ENCODE peak calls at places on chromosomes 3 and 15, in ten cellular contexts. One of them, this sample, is unnamed.

GRCh38 chr15:37574985-37575384 is 359.5 kb upstream of the TMCO5A start:
- DNase-seq in uterus: no peak
- DNase-seq in CD4-positive, CD25-positive, alpha-beta regulatory T cell: no peak
- DNase-seq in tibial artery: no peak
- DNase-seq in neural progenitor cell: no peak
- DNase-seq in GM23338: no peak
- DNase-seq in kidney: no peak
- DNase-seq in esophagus muscularis mucosa: no peak
- DNase-seq in testis: no peak
- DNase-seq in cardiac muscle cell: no peak
- DNase-seq in this sample: no peak

GRCh38 chr3:46576899-46577298 is 10.8 kb upstream of the LRRC2 start:
- DNase-seq in uterus: no peak
- DNase-seq in CD4-positive, CD25-positive, alpha-beta regulatory T cell: no peak
- DNase-seq in tibial artery: no peak
- DNase-seq in neural progenitor cell: peak; percentile 64
- DNase-seq in GM23338: peak; percentile 97
- DNase-seq in kidney: peak; percentile 84
- DNase-seq in esophagus muscularis mucosa: no peak
- DNase-seq in testis: no peak
- DNase-seq in cardiac muscle cell: peak; percentile 54
- DNase-seq in this sample: no peak

GRCh38 chr15:99104788-99105515 is at the start of gene SYNM:
- DNase-seq in uterus: peak; percentile 77
- DNase-seq in CD4-positive, CD25-positive, alpha-beta regulatory T cell: peak; percentile 2
- DNase-seq in tibial artery: peak; percentile 94
- DNase-seq in neural progenitor cell: peak; percentile 94
- DNase-seq in GM23338: peak; percentile 90
- DNase-seq in kidney: peak; percentile 87
- DNase-seq in esophagus muscularis mucosa: no peak
- DNase-seq in testis: peak; percentile 78
- DNase-seq in cardiac muscle cell: peak; percentile 92
- DNase-seq in this sample: peak; percentile 95

GRCh38 chr15:61196711-61197110 is 32.4 kb downstream of the RORA start:
- DNase-seq in uterus: no peak
- DNase-seq in CD4-positive, CD25-positive, alpha-beta regulatory T cell: no peak
- DNase-seq in tibial artery: no peak
- DNase-seq in neural progenitor cell: no peak
- DNase-seq in GM23338: no peak
- DNase-seq in kidney: no peak
- DNase-seq in esophagus muscularis mucosa: no peak
- DNase-seq in testis: no peak
- DNase-seq in cardiac muscle cell: no peak
- DNase-seq in this sample: no peak

GRCh38 chr15:31274496-31275330 is 51.9 kb upstream of the KLF13 start:
- DNase-seq in uterus: no peak
- DNase-seq in CD4-positive, CD25-positive, alpha-beta regulatory T cell: no peak
- DNase-seq in tibial artery: peak; percentile 42
- DNase-seq in neural progenitor cell: peak; percentile 0
- DNase-seq in GM23338: no peak
- DNase-seq in kidney: peak; percentile 40
- DNase-seq in esophagus muscularis mucosa: peak; percentile 88
- DNase-seq in testis: peak; percentile 6
- DNase-seq in cardiac muscle cell: no peak
- DNase-seq in this sample: peak; percentile 40

GRCh38 chr3:46943237-46944187 is 33.0 kb downstream of the CCDC12 start:
- DNase-seq in uterus: no peak
- DNase-seq in CD4-positive, CD25-positive, alpha-beta regulatory T cell: no peak
- DNase-seq in tibial artery: no peak
- DNase-seq in neural progenitor cell: no peak
- DNase-seq in GM23338: no peak
- DNase-seq in kidney: peak; percentile 76
- DNase-seq in esophagus muscularis mucosa: no peak
- DNase-seq in testis: no peak
- DNase-seq in cardiac muscle cell: peak; percentile 61
- DNase-seq in this sample: no peak

GRCh38 chr3:186251948-186252619 is 110.0 kb downstream of the DGKG start:
- DNase-seq in uterus: no peak
- DNase-seq in CD4-positive, CD25-positive, alpha-beta regulatory T cell: no peak
- DNase-seq in tibial artery: no peak
- DNase-seq in neural progenitor cell: no peak
- DNase-seq in GM23338: no peak
- DNase-seq in kidney: no peak
- DNase-seq in esophagus muscularis mucosa: no peak
- DNase-seq in testis: no peak
- DNase-seq in cardiac muscle cell: no peak
- DNase-seq in this sample: no peak

GRCh38 chr3:45011756-45012441 is 14.2 kb upstream of the CLEC3B start:
- DNase-seq in uterus: peak; percentile 80
- DNase-seq in CD4-positive, CD25-positive, alpha-beta regulatory T cell: no peak
- DNase-seq in tibial artery: peak; percentile 88
- DNase-seq in neural progenitor cell: no peak
- DNase-seq in GM23338: no peak
- DNase-seq in kidney: peak; percentile 91
- DNase-seq in esophagus muscularis mucosa: no peak
- DNase-seq in testis: peak; percentile 86
- DNase-seq in cardiac muscle cell: no peak
- DNase-seq in this sample: peak; percentile 79

GRCh38 chr15:50182233-50183013 is 427 bp downstream of the SLC27A2 start:
- DNase-seq in uterus: no peak
- DNase-seq in CD4-positive, CD25-positive, alpha-beta regulatory T cell: peak; percentile 34
- DNase-seq in tibial artery: no peak
- DNase-seq in neural progenitor cell: peak; percentile 61
- DNase-seq in GM23338: peak; percentile 65
- DNase-seq in kidney: peak; percentile 81
- DNase-seq in esophagus muscularis mucosa: no peak
- DNase-seq in testis: peak; percentile 18
- DNase-seq in cardiac muscle cell: peak; percentile 50
- DNase-seq in this sample: peak; percentile 4

GRCh38 chr3:17207019-17207418 is 322.3 kb downstream of the PLCL2 start:
- DNase-seq in uterus: no peak
- DNase-seq in CD4-positive, CD25-positive, alpha-beta regulatory T cell: no peak
- DNase-seq in tibial artery: no peak
- DNase-seq in neural progenitor cell: no peak
- DNase-seq in GM23338: no peak
- DNase-seq in kidney: no peak
- DNase-seq in esophagus muscularis mucosa: no peak
- DNase-seq in testis: no peak
- DNase-seq in cardiac muscle cell: no peak
- DNase-seq in this sample: no peak

GRCh38 chr3:34361921-34362320 is 563.5 kb downstream of the PDCD6IP start:
- DNase-seq in uterus: no peak
- DNase-seq in CD4-positive, CD25-positive, alpha-beta regulatory T cell: no peak
- DNase-seq in tibial artery: no peak
- DNase-seq in neural progenitor cell: no peak
- DNase-seq in GM23338: no peak
- DNase-seq in kidney: no peak
- DNase-seq in esophagus muscularis mucosa: no peak
- DNase-seq in testis: peak; percentile 16
- DNase-seq in cardiac muscle cell: no peak
- DNase-seq in this sample: no peak

GRCh38 chr15:59917504-59918157 is 86.5 kb upstream of the FOXB1 start:
- DNase-seq in uterus: no peak
- DNase-seq in CD4-positive, CD25-positive, alpha-beta regulatory T cell: peak; percentile 56
- DNase-seq in tibial artery: no peak
- DNase-seq in neural progenitor cell: peak; percentile 89
- DNase-seq in GM23338: peak; percentile 95
- DNase-seq in kidney: peak; percentile 67
- DNase-seq in esophagus muscularis mucosa: no peak
- DNase-seq in testis: peak; percentile 71
- DNase-seq in cardiac muscle cell: peak; percentile 82
- DNase-seq in this sample: peak; percentile 39

GRCh38 chr3:4670352-4670751 is 177.2 kb downstream of the ITPR1 start:
- DNase-seq in uterus: no peak
- DNase-seq in CD4-positive, CD25-positive, alpha-beta regulatory T cell: no peak
- DNase-seq in tibial artery: no peak
- DNase-seq in neural progenitor cell: peak; percentile 23
- DNase-seq in GM23338: peak; percentile 69
- DNase-seq in kidney: no peak
- DNase-seq in esophagus muscularis mucosa: no peak
- DNase-seq in testis: no peak
- DNase-seq in cardiac muscle cell: peak; percentile 25
- DNase-seq in this sample: no peak

DNA sequence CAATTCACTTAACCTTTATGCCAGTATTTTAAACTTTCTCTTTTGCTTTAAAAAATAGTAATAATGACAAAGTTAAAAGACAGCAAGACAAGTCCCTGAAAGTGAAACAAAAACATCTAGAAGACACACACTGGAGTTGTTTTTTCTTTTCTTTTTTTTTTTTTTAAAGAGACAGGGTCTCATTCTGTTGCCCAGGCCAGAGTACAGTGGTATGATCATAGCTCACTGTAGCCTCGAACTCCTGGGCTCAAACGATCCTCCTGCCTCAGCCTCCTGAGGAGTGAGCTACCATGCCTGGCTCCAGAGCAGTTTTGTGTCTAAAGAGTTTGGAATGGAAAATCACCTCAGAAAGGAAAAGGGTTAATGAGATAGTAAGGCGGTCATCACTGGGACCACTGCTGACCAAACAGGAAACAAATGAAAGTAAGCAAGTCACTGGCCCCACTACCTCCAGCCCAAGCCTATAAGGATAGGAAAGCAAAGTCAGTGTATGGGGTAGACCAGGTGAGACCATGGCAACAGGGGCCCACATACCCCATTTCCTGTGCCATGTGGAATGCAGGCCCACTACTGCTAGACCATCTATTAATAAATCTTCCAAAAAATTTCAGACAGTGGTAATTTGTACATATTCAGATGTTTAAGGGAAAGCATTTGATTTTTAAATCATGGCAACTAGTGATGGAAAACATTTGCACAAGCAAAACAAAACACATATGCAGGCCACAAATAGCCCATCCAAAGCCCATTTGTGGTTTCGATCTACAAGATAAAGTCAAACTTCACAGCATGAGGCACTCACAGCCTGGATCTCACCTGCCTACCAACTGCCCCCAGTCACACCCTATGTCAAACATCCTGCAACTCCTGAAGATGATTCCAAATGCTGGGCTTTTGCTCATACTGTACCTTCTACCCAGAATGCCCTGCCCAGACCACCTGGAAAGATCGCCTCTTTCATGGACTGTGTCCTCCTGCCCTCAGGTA is 62.6 kb downstream of the OSBPL10 start:
- DNase-seq in uterus: no peak
- DNase-seq in CD4-positive, CD25-positive, alpha-beta regulatory T cell: peak; percentile 37
- DNase-seq in tibial artery: no peak
- DNase-seq in neural progenitor cell: no peak
- DNase-seq in GM23338: no peak
- DNase-seq in kidney: no peak
- DNase-seq in esophagus muscularis mucosa: no peak
- DNase-seq in testis: no peak
- DNase-seq in cardiac muscle cell: no peak
- DNase-seq in this sample: no peak
- H3K4me3 ChIP-seq in uterus: no peak overlapping the region
- H3K4me3 ChIP-seq in CD4-positive, CD25-positive, alpha-beta regulatory T cell: no peak overlapping the region
- H3K4me3 ChIP-seq in tibial artery: no peak overlapping the region
- H3K4me3 ChIP-seq in neural progenitor cell: no peak overlapping the region
- H3K4me3 ChIP-seq in GM23338: peak overlapping the region; percentile 6
- H3K4me3 ChIP-seq in kidney: no peak overlapping the region
- H3K4me3 ChIP-seq in esophagus muscularis mucosa: no peak overlapping the region
- H3K4me3 ChIP-seq in testis: no peak overlapping the region
- H3K4me3 ChIP-seq in cardiac muscle cell: no peak overlapping the region
- H3K4me3 ChIP-seq in this sample: no peak overlapping the region

GRCh38 chr3:52190294-52190841 is 7.6 kb upstream of the ALAS1 start:
- DNase-seq in uterus: peak; percentile 73
- DNase-seq in CD4-positive, CD25-positive, alpha-beta regulatory T cell: no peak
- DNase-seq in tibial artery: peak; percentile 76
- DNase-seq in neural progenitor cell: no peak
- DNase-seq in GM23338: no peak
- DNase-seq in kidney: peak; percentile 84
- DNase-seq in esophagus muscularis mucosa: no peak
- DNase-seq in testis: peak; percentile 80
- DNase-seq in cardiac muscle cell: no peak
- DNase-seq in this sample: peak; percentile 85
- H3K27ac ChIP-seq in uterus: peak overlapping the region; percentile 34
- H3K27ac ChIP-seq in CD4-positive, CD25-positive, alpha-beta regulatory T cell: no peak overlapping the region
- H3K27ac ChIP-seq in tibial artery: peak overlapping the region; percentile 43
- H3K27ac ChIP-seq in neural progenitor cell: no peak overlapping the region
- H3K27ac ChIP-seq in GM23338: no peak overlapping the region
- H3K27ac ChIP-seq in kidney: peak overlapping the region; percentile 43
- H3K27ac ChIP-seq in esophagus muscularis mucosa: peak overlapping the region; percentile 39
- H3K27ac ChIP-seq in testis: no peak overlapping the region
- H3K27ac ChIP-seq in cardiac muscle cell: peak overlapping the region; percentile 28
- H3K27ac ChIP-seq in this sample: peak overlapping the region; percentile 36

GRCh38 chr3:32375596-32375930 is 16.1 kb upstream of the CMTM7 start:
- DNase-seq in uterus: no peak
- DNase-seq in CD4-positive, CD25-positive, alpha-beta regulatory T cell: no peak
- DNase-seq in tibial artery: no peak
- DNase-seq in neural progenitor cell: no peak
- DNase-seq in GM23338: no peak
- DNase-seq in kidney: no peak
- DNase-seq in esophagus muscularis mucosa: no peak
- DNase-seq in testis: no peak
- DNase-seq in cardiac muscle cell: no peak
- DNase-seq in this sample: no peak

GRCh38 chr3:32372213-32372490 is 19.5 kb upstream of the CMTM7 start:
- DNase-seq in uterus: no peak
- DNase-seq in CD4-positive, CD25-positive, alpha-beta regulatory T cell: no peak
- DNase-seq in tibial artery: no peak
- DNase-seq in neural progenitor cell: no peak
- DNase-seq in GM23338: no peak
- DNase-seq in kidney: no peak
- DNase-seq in esophagus muscularis mucosa: no peak
- DNase-seq in testis: no peak
- DNase-seq in cardiac muscle cell: no peak
- DNase-seq in this sample: no peak

GRCh38 chr3:32373844-32374243 is 17.8 kb upstream of the CMTM7 start:
- DNase-seq in uterus: no peak
- DNase-seq in CD4-positive, CD25-positive, alpha-beta regulatory T cell: no peak
- DNase-seq in tibial artery: no peak
- DNase-seq in neural progenitor cell: no peak
- DNase-seq in GM23338: no peak
- DNase-seq in kidney: no peak
- DNase-seq in esophagus muscularis mucosa: no peak
- DNase-seq in testis: no peak
- DNase-seq in cardiac muscle cell: no peak
- DNase-seq in this sample: no peak

GRCh38 chr3:32374788-32375595 is 16.7 kb upstream of the CMTM7 start:
- DNase-seq in uterus: peak; percentile 22
- DNase-seq in CD4-positive, CD25-positive, alpha-beta regulatory T cell: peak; percentile 80
- DNase-seq in tibial artery: no peak
- DNase-seq in neural progenitor cell: peak; percentile 79
- DNase-seq in GM23338: peak; percentile 96
- DNase-seq in kidney: no peak
- DNase-seq in esophagus muscularis mucosa: no peak
- DNase-seq in testis: peak; percentile 86
- DNase-seq in cardiac muscle cell: peak; percentile 81
- DNase-seq in this sample: peak; percentile 60

GRCh38 chr3:32376098-32376497 is 15.6 kb upstream of the CMTM7 start:
- DNase-seq in uterus: no peak
- DNase-seq in CD4-positive, CD25-positive, alpha-beta regulatory T cell: no peak
- DNase-seq in tibial artery: no peak
- DNase-seq in neural progenitor cell: no peak
- DNase-seq in GM23338: no peak
- DNase-seq in kidney: no peak
- DNase-seq in esophagus muscularis mucosa: no peak
- DNase-seq in testis: no peak
- DNase-seq in cardiac muscle cell: no peak
- DNase-seq in this sample: peak; percentile 37
- H3K4me1 ChIP-seq in uterus: no peaks in the 10 kb centered on the region
- H3K4me1 ChIP-seq in CD4-positive, CD25-positive, alpha-beta regulatory T cell: peaks cover 32% of the 10 kb centered on the region
- H3K4me1 ChIP-seq in tibial artery: no peaks in the 10 kb centered on the region
- H3K4me1 ChIP-seq in neural progenitor cell: peaks cover 6% of the 10 kb centered on the region
- H3K4me1 ChIP-seq in GM23338: no peaks in the 10 kb centered on the region
- H3K4me1 ChIP-seq in kidney: no peaks in the 10 kb centered on the region
- H3K4me1 ChIP-seq in esophagus muscularis mucosa: peaks cover 5% of the 10 kb centered on the region
- H3K4me1 ChIP-seq in testis: no peaks in the 10 kb centered on the region
- H3K4me1 ChIP-seq in cardiac muscle cell: peaks cover 8% of the 10 kb centered on the region
- H3K4me1 ChIP-seq in this sample: peaks cover 8% of the 10 kb centered on the region

GRCh38 chr3:49552087-49552486 is 2.2 kb upstream of the BSN start:
- DNase-seq in uterus: no peak
- DNase-seq in CD4-positive, CD25-positive, alpha-beta regulatory T cell: no peak
- DNase-seq in tibial artery: no peak
- DNase-seq in neural progenitor cell: no peak
- DNase-seq in GM23338: no peak
- DNase-seq in kidney: no peak
- DNase-seq in esophagus muscularis mucosa: no peak
- DNase-seq in testis: no peak
- DNase-seq in cardiac muscle cell: no peak
- DNase-seq in this sample: no peak
- H3K4me3 ChIP-seq in uterus: no peak overlapping the region
- H3K4me3 ChIP-seq in CD4-positive, CD25-positive, alpha-beta regulatory T cell: no peak overlapping the region
- H3K4me3 ChIP-seq in tibial artery: no peak overlapping the region
- H3K4me3 ChIP-seq in neural progenitor cell: no peak overlapping the region
- H3K4me3 ChIP-seq in GM23338: no peak overlapping the region
- H3K4me3 ChIP-seq in kidney: no peak overlapping the region
- H3K4me3 ChIP-seq in esophagus muscularis mucosa: no peak overlapping the region
- H3K4me3 ChIP-seq in testis: no peak overlapping the region
- H3K4me3 ChIP-seq in cardiac muscle cell: no peak overlapping the region
- H3K4me3 ChIP-seq in this sample: no peak overlapping the region

This sample was measured in SJSA1.